ENCODE peak calls at places on chromosomes 11 and 22, in ten cellular contexts. P is CD14-positive monocyte; V is NCI-H1092; W is K562; D is NAMALWA; L is HS-27A; E is OCI-LY7; R is mesenchymal stem cell; H is heart left ventricle; G is activated CD4-positive, CD25-positive, alpha-beta regulatory T cell. X is an unnamed sample.

GRCh38 chr11:123576082-123576481 is 78.3 kb downstream of the SCN3B start:
- DNase-seq in P (no peak), V (no peak), W (no peak), D (no peak), L (no peak), E (no peak), R (no peak), H (no peak), G (no peak), X (no peak)

GRCh38 chr11:19209617-19210016 is 7.8 kb upstream of the CSRP3 start:
- DNase-seq in P (no peak), V (no peak), W (no peak), D (no peak), L (peak), E (no peak), R (no peak), H (no peak), G (no peak), X (no peak)

GRCh38 chr11:125091247-125091876 is 20.1 kb downstream of the TMEM218 start:
- DNase-seq in P (no peak), V (peak), W (peak), D (peak), L (no peak), E (peak), R (peak), H (peak), G (no peak), X (peak)

GRCh38 chr11:13339196-13340153 is 61.9 kb downstream of the BMAL1 start:
- DNase-seq in P (no peak), V (no peak), W (peak), D (no peak), L (peak), E (no peak), R (peak), H (no peak), G (no peak), X (no peak)

GRCh38 chr22:39748877-39749276 is 144.7 kb downstream of the ENTHD1 start:
- DNase-seq in P (no peak), V (no peak), W (no peak), D (no peak), L (no peak), E (no peak), R (peak), H (no peak), G (no peak), X (no peak)

GRCh38 chr11:57800444-57801184 is 39.0 kb downstream of the CTNND1 start:
- DNase-seq in P (no peak), V (peak), W (peak), D (peak), L (no peak), E (peak), R (peak), H (no peak), G (no peak), X (peak)

GRCh38 chr11:9448576-9449352 is 12.0 kb upstream of the ZNF143 start:
- DNase-seq in P (no peak), V (no peak), W (no peak), D (no peak), L (no peak), E (no peak), R (no peak), H (no peak), G (no peak), X (no peak)

GRCh38 chr11:124724854-124725718 is 14.7 kb upstream of the NRGN start:
- DNase-seq in P (no peak), V (no peak), W (no peak), D (peak), L (no peak), E (peak), R (no peak), H (no peak), G (no peak), X (no peak)

GRCh38 chr11:78228467-78228866 is 39.7 kb downstream of the USP35 start:
- DNase-seq in P (no peak), V (peak), W (peak), D (peak), L (no peak), E (peak), R (peak), H (peak), G (no peak), X (peak)

GRCh38 chr11:16632295-16633200 is 105.9 kb upstream of the C11orf58 start:
- DNase-seq in P (no peak), V (no peak), W (no peak), D (peak), L (peak), E (peak), R (peak), H (no peak), G (no peak), X (peak)

GRCh38 chr11:64970731-64971151 is 1.2 kb downstream of the MAJIN start:
- DNase-seq in P (no peak), V (no peak), W (no peak), D (no peak), L (no peak), E (peak), R (no peak), H (no peak), G (no peak), X (no peak)

GRCh38 chr11:79185351-79185750 is 255.5 kb downstream of the TENM4 start:
- DNase-seq in P (no peak), V (no peak), W (no peak), D (no peak), L (no peak), E (no peak), R (no peak), H (no peak), G (no peak), X (no peak)

GRCh38 chr11:72721689-72722049 is 30.5 kb downstream of the ARAP1 start:
- DNase-seq in P (no peak), V (no peak), W (no peak), D (peak), L (no peak), E (peak), R (no peak), H (no peak), G (no peak), X (peak)

GRCh38 chr11:80502511-80502910 is 1061.7 kb upstream of the TENM4 start:
- DNase-seq in P (no peak), V (no peak), W (no peak), D (no peak), L (no peak), E (no peak), R (no peak), H (no peak), G (no peak), X (no peak)

GRCh38 chr11:119187123-119187892 is 2.0 kb downstream of the NHERF4 start:
- DNase-seq in P (no peak), V (no peak), W (no peak), D (no peak), L (no peak), E (no peak), R (no peak), H (no peak), G (no peak), X (no peak)

GRCh38 chr11:19561011-19561410 is 151.6 kb upstream of the NAV2 start:
- DNase-seq in P (no peak), V (no peak), W (no peak), D (no peak), L (no peak), E (no peak), R (no peak), H (no peak), G (no peak), X (no peak)

GRCh38 chr11:75468534-75469340 is 35.7 kb upstream of the KLHL35 start:
- DNase-seq in P (no peak), V (no peak), W (peak), D (no peak), L (no peak), E (no peak), R (peak), H (peak), G (no peak), X (no peak)

GRCh38 chr22:29338398-29338797 is 22.9 kb upstream of the RASL10A start:
- DNase-seq in P (no peak), V (no peak), W (no peak), D (no peak), L (no peak), E (no peak), R (no peak), H (no peak), G (no peak), X (no peak)

GRCh38 chr11:8096575-8096974 is 15.6 kb downstream of the TUB start:
- DNase-seq in P (no peak), V (no peak), W (no peak), D (no peak), L (no peak), E (no peak), R (no peak), H (no peak), G (no peak), X (no peak)

GRCh38 chr11:85595285-85595884 is 31.8 kb downstream of the DLG2 start:
- DNase-seq in P (no peak), V (no peak), W (peak), D (peak), L (peak), E (peak), R (peak), H (no peak), G (no peak), X (peak)

GRCh38 chr22:22119003-22119402 is 125.6 kb upstream of the VPREB1 start:
- DNase-seq in P (no peak), V (no peak), W (no peak), D (no peak), L (no peak), E (no peak), R (no peak), H (no peak), G (no peak), X (no peak)

GRCh38 chr11:36030707-36031365 is 87.0 kb downstream of the LDLRAD3 start:
- DNase-seq in P (no peak), V (no peak), W (no peak), D (no peak), L (no peak), E (no peak), R (peak), H (peak), G (no peak), X (no peak)

GRCh38 chr22:47063606-47064005 is 301.2 kb downstream of the TBC1D22A start:
- DNase-seq in P (no peak), V (no peak), W (no peak), D (no peak), L (no peak), E (no peak), R (no peak), H (no peak), G (no peak), X (no peak)

GRCh38 chr11:13116491-13116890 is 107.4 kb downstream of the RASSF10 start:
- DNase-seq in P (no peak), V (no peak), W (no peak), D (no peak), L (no peak), E (no peak), R (no peak), H (no peak), G (no peak), X (no peak)

GRCh38 chr11:3903207-3903896 is 47.9 kb downstream of the STIM1 start:
- DNase-seq in P (no peak), V (no peak), W (peak), D (peak), L (no peak), E (peak), R (no peak), H (no peak), G (no peak), X (no peak)

GRCh38 chr11:64498151-64498550 is 92.9 kb upstream of the SLC22A12 start:
- DNase-seq in P (peak), V (no peak), W (no peak), D (no peak), L (no peak), E (no peak), R (no peak), H (no peak), G (no peak), X (no peak)

GRCh38 chr11:126164781-126165180 is 46.7 kb downstream of the RPUSD4 start:
- DNase-seq in P (no peak), V (no peak), W (no peak), D (no peak), L (no peak), E (no peak), R (no peak), H (no peak), G (no peak), X (no peak)

GRCh38 chr11:102010776-102011500 is 36.3 kb upstream of the CFAP300 start:
- DNase-seq in P (no peak), V (no peak), W (peak), D (no peak), L (peak), E (no peak), R (peak), H (peak), G (no peak), X (peak)

GRCh38 chr22:37230673-37231405 is 13.2 kb downstream of the RAC2 start:
- DNase-seq in P (peak), V (no peak), W (no peak), D (peak), L (no peak), E (no peak), R (no peak), H (no peak), G (peak), X (no peak)

GRCh38 chr11:103735497-103736032 is 300.9 kb upstream of the DDI1 start:
- DNase-seq in P (no peak), V (no peak), W (no peak), D (no peak), L (no peak), E (no peak), R (peak), H (no peak), G (no peak), X (no peak)

X was measured in HEK293T.